ENCODE peak calls at places on chromosomes 12 and 14, in four cellular contexts. T is HepG2, M is GM12878, Q is K562. W is an unnamed sample.

GRCh38 chr12:131902332-131903241 is 8.2 kb downstream of the ULK1 start:
- DNase-seq in T (no peak), M (no peak), Q (no peak), W (no peak)

GRCh38 chr12:11652351-11653040 is 3.0 kb downstream of the ETV6 start:
- DNase-seq in M (peak; percentile 71), T (no peak), Q (no peak), W (no peak)

GRCh38 chr14:77000340-77001235 is 27.9 kb downstream of the IRF2BPL start:
- DNase-seq in Q (no peak), T (no peak), M (no peak), W (no peak)

GRCh38 chr14:99603471-99603933 is 505 bp downstream of the CCDC85C start:
- DNase-seq in M (no peak), T (no peak), Q (no peak), W (peak; percentile 35)

GRCh38 chr14:77654001-77654431 is 37.6 kb upstream of the SPTLC2 start:
- DNase-seq in Q (no peak), M (no peak), T (no peak), W (no peak)

GRCh38 chr12:130959632-130960031 is 5.9 kb downstream of the ADGRD1 start:
- DNase-seq in M (no peak), T (no peak), Q (no peak), W (no peak)

GRCh38 chr12:25236190-25236589 is 14.5 kb downstream of the KRAS start:
- DNase-seq in T (no peak), Q (no peak), M (no peak), W (no peak)

GRCh38 chr14:69600304-69600891 is 11.0 kb upstream of the SUSD6 start:
- DNase-seq in M (no peak), T (no peak), Q (no peak), W (no peak)

GRCh38 chr12:65122661-65123060 is 1.6 kb upstream of the WIF1 start:
- DNase-seq in T (no peak), M (no peak), Q (no peak), W (no peak)

GRCh38 chr12:52461693-52462092 is 9.7 kb upstream of the KRT6B start:
- DNase-seq in Q (no peak), T (no peak), M (no peak), W (no peak)
- TF ChIP-seq BHLHE40 in Q (no peak), T (no peak), M (no peak), W (no peak)

GRCh38 chr14:56181666-56182065 is 63.5 kb downstream of the PELI2 start:
- DNase-seq in T (no peak), Q (no peak), M (no peak), W (no peak)
- TF ChIP-seq TARDBP in T (no peak), Q (no peak), M (no peak), W (no peak)

GRCh38 chr14:39762576-39763401 is 330.6 kb upstream of the FBXO33 start:
- DNase-seq in M (peak; percentile 59), Q (no peak), T (peak; percentile 58), W (no peak)
- TF ChIP-seq FOXM1 in M (peak; percentile 66), Q (no peak), T (no peak), W (no peak)

GRCh38 chr14:102513899-102514772 is 4.6 kb upstream of the ANKRD9 start:
- DNase-seq in M (no peak), Q (no peak), T (no peak), W (no peak)
- TF ChIP-seq BHLHE40 in M (no peak), Q (no peak), T (no peak), W (no peak)

GRCh38 chr12:17348311-17348710 is 741.7 kb downstream of the RERGL start:
- DNase-seq in Q (no peak), T (no peak), M (no peak), W (no peak)

GRCh38 chr12:17342381-17342961 is 736.5 kb upstream of the LMO3 start:
- DNase-seq in Q (no peak), M (no peak), T (no peak), W (no peak)

DNA sequence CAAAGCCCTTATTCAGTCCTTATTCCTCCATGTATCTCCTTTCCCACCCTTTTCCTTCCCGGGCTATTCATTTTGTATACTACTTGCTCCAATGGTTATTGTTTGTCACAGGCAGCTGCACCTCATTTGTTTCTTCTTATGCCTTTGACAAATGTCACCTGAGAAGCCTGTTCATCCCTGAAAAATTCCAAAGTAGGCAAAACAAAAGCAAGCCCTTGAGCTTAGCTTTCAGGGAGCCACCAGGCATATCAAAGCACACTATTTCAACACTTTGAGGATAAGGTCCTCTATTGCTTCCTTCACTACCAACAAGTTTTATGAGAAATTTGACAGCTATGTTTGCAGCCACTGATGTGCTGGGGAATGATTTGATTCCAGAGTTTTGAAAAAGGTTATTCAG is 738.7 kb upstream of the LMO3 start:
- DNase-seq in T (no peak), M (no peak), Q (no peak), W (no peak)
- TF ChIP-seq TARDBP in T (no peak), M (no peak), Q (no peak), W (no peak)

DNA sequence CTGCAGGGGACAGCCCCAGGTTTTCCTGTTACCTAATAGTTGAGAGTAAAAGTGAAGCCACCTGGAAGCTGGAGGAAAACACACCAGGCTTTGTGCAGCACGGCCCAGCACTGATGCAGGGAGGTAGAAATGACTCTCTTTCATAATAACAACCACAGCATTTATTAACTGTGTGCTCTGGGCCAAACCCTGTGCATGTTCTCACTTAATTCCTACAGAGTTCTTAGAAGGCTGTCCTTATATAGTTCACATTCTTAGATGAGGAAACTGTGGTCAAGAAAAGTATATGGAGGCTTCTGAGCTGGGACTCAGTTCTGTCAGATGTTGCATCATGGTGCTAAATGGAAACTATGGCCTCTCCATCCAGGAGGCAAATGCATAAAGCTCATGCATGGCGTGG is 100.0 kb downstream of the PAPOLA start:
- DNase-seq in M (no peak), T (no peak), Q (no peak), W (no peak)
- TF ChIP-seq FOXM1 in M (no peak), T (no peak), Q (no peak), W (no peak)

GRCh38 chr14:100747021-100747586 is 20.4 kb downstream of the DLK1 start:
- DNase-seq in Q (no peak), M (no peak), T (peak; percentile 55), W (no peak)
- TF ChIP-seq BHLHE40 in Q (no peak), M (no peak), T (no peak), W (no peak)

GRCh38 chr12:108257610-108258106 is 81.5 kb downstream of the CMKLR1 start:
- DNase-seq in M (no peak), T (no peak), Q (no peak), W (no peak)
- TF ChIP-seq TARDBP in M (no peak), T (no peak), Q (no peak), W (no peak)

GRCh38 chr12:129102233-129102632 is 249.0 kb downstream of the GLT1D1 start:
- DNase-seq in T (no peak), Q (no peak), M (no peak), W (no peak)
- TF ChIP-seq FOXM1 in T (no peak), Q (no peak), M (no peak), W (no peak)

GRCh38 chr12:108768591-108769500 is 37.5 kb upstream of the CORO1C start:
- DNase-seq in M (peak; percentile 17), T (peak; percentile 33), Q (peak; percentile 39), W (no peak)
- TF ChIP-seq BHLHE40 in M (peak; percentile 28), T (no peak), Q (no peak), W (no peak)

W was measured in HEK293T.